ENCODE peak calls at places on chromosomes 5 and 9, in four cellular contexts. M is HepG2, Y is K562, Q is GM12878. T is an unnamed sample.

GRCh38 chr9:16679327-16679821 is 191.1 kb downstream of the BNC2 start:
- DNase-seq in Y (no peak), Q (no peak), M (no peak), T (no peak)

GRCh38 chr9:127209948-127210621 is 54.5 kb upstream of the GARNL3 start:
- DNase-seq in Q (no peak), Y (no peak), M (no peak), T (no peak)

GRCh38 chr5:199821-200645 is 8.7 kb downstream of the LRRC14B start:
- DNase-seq in Y (no peak), M (no peak), Q (no peak), T (no peak)

GRCh38 chr5:44795496-44795895 is 13.3 kb upstream of the MRPS30 start:
- DNase-seq in Q (no peak), M (no peak), Y (no peak), T (peak; percentile 8)

GRCh38 chr9:82133973-82134372 is 145.4 kb downstream of the SPATA31D1 start:
- DNase-seq in Y (no peak), M (no peak), Q (no peak), T (no peak)

GRCh38 chr5:125237026-125237425 is 490.6 kb upstream of the ZNF608 start:
- DNase-seq in Q (no peak), Y (no peak), M (no peak), T (no peak)

GRCh38 chr9:128006360-128007024 is 25.7 kb upstream of the EEIG1 start:
- DNase-seq in M (no peak), Q (no peak), Y (no peak), T (no peak)

GRCh38 chr9:81741103-81741502 is 51.8 kb upstream of the TLE1 start:
- DNase-seq in M (no peak), Q (no peak), Y (no peak), T (no peak)

GRCh38 chr9:73118898-73119554 is 32.6 kb upstream of the ANXA1 start:
- DNase-seq in M (no peak), Y (no peak), Q (no peak), T (no peak)

GRCh38 chr9:16870606-16871357 is at the start of gene BNC2:
- DNase-seq in Q (no peak), M (no peak), Y (no peak), T (peak; percentile 81)

GRCh38 chr5:116130471-116130870 is 45.6 kb downstream of the COMMD10 start:
- DNase-seq in Q (no peak), Y (no peak), M (no peak), T (no peak)

GRCh38 chr9:114606597-114607207 is 4.4 kb upstream of the TMEM268 start:
- DNase-seq in Y (no peak), Q (no peak), M (no peak), T (no peak)

GRCh38 chr5:108386345-108387061 is 4.6 kb upstream of the FBXL17 start:
- DNase-seq in M (peak; percentile 65), Y (no peak), Q (no peak), T (no peak)

GRCh38 chr5:121019112-121019511 is 555.0 kb downstream of the PRR16 start:
- DNase-seq in Q (no peak), M (no peak), Y (no peak), T (no peak)

GRCh38 chr9:68851657-68852056 is 146.6 kb downstream of the PIP5K1B start:
- DNase-seq in M (no peak), Y (no peak), Q (no peak), T (no peak)

GRCh38 chr9:27542519-27542918 is 12.9 kb upstream of the MOB3B start:
- DNase-seq in M (no peak), Q (no peak), Y (no peak), T (no peak)

GRCh38 chr9:135605238-135605781 is 34.0 kb downstream of the GLT6D1 start:
- DNase-seq in Y (no peak), M (no peak), Q (no peak), T (no peak)

GRCh38 chr5:76074487-76074886 is 8.7 kb upstream of the SV2C start:
- DNase-seq in M (peak; percentile 3), Y (peak; percentile 24), Q (no peak), T (peak; percentile 42)

GRCh38 chr5:150648294-150649107 is 8.0 kb downstream of the SYNPO start:
- DNase-seq in Q (no peak), Y (no peak), M (no peak), T (no peak)

GRCh38 chr9:78144663-78145377 is 91.1 kb upstream of the CEP78 start:
- DNase-seq in Q (no peak), Y (no peak), M (no peak), T (no peak)

GRCh38 chr9:125190371-125190801 is 783 bp upstream of the PPP6C start:
- DNase-seq in M (no peak), Y (peak; percentile 47), Q (no peak), T (no peak)

GRCh38 chr5:34621280-34622045 is 34.7 kb upstream of the RAI14 start:
- DNase-seq in Q (no peak), Y (no peak), M (no peak), T (no peak)

DNA sequence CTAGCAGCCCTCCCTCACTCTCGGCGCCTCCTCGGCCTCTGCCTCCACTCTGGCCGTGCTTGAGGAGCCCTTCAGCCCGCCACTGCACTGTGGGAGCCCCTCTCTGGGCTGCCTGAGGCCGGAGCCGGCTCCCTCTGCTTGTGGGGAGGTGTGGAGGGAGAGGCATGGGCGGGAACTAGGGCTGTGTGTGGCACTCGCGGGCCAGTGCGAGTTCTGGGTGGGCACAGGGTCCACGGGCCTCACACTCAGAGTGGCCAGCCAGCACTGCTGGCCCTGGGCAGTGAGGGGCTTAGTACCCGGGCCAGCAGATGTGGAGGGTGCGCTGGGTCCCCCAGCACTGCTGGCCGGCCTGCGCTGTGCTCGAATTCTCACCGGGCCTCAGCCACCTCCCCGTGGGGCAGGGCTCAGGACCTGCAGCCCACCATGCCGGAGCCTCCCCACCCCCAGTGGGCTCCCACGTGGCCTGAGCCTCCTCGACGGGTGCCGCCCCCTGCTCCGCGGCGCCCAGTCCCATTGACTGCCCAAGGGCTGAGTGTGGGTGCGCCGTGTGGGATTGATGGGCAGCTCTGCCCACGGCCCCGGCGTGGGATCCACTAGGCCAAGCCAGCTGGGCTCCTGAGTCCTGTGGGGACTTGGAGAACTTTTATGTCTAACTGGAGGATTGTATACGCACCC is 30.4 kb upstream of the FCHO2 start:
- DNase-seq in M (no peak), Y (no peak), Q (no peak), T (no peak)
- TF ChIP-seq CBFB in M (no peak), Y (no peak), Q (no peak), T (no peak)

GRCh38 chr5:67221487-67222242 is 25.1 kb upstream of the CD180 start:
- DNase-seq in Q (no peak), Y (no peak), M (no peak), T (no peak)
- TF ChIP-seq ATF2 in Q (no peak), Y (no peak), M (no peak), T (no peak)

GRCh38 chr5:142831019-142831403 is 60.8 kb downstream of the ARHGAP26 start:
- DNase-seq in Y (no peak), M (no peak), Q (no peak), T (no peak)

GRCh38 chr5:142830241-142831018 is 60.3 kb downstream of the ARHGAP26 start:
- DNase-seq in Y (no peak), Q (no peak), M (no peak), T (no peak)

GRCh38 chr5:142827934-142828576 is 57.9 kb downstream of the ARHGAP26 start:
- DNase-seq in Q (no peak), Y (no peak), M (no peak), T (no peak)

GRCh38 chr5:142829821-142830220 is 59.6 kb downstream of the ARHGAP26 start:
- DNase-seq in M (no peak), Q (no peak), Y (no peak), T (no peak)

DNA sequence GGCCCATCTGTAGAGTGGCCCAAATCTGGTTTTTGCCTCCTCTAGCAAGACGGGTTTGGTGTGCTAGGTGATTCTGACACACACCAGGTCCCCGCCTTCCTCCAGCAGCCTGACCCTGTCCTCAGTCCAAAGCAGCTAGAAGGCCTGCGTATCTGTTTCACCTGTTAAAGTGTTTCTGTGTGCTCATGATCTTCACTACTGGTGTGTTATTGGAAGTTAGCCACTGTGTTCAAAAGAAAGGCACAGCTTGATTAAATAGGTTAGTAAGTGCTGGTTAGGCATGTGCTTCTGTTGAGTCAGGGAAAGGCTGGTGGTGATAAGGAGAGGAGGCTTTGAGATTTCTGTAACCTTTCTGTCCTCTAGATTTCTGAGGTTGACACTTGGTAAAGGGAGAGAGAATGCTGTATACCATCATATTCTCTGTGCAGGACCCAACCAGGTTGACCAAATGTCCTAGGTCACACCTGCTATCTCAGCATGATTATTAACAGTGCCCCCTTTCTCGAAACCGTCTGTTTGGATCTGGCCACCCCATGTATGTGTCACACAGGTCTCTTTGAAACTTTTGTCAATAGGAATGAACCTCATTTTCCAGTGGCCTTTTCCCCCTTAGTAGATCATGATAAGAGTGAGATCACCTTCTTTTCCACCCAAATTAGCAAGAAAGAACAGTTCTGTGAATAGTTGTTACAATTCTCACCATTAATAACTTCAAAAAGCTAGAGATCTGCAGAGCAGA is 58.8 kb downstream of the ARHGAP26 start:
- DNase-seq in M (no peak), Q (no peak), Y (no peak), T (no peak)
- TF ChIP-seq CBFB in M (no peak), Q (no peak), Y (no peak), T (no peak)

DNA sequence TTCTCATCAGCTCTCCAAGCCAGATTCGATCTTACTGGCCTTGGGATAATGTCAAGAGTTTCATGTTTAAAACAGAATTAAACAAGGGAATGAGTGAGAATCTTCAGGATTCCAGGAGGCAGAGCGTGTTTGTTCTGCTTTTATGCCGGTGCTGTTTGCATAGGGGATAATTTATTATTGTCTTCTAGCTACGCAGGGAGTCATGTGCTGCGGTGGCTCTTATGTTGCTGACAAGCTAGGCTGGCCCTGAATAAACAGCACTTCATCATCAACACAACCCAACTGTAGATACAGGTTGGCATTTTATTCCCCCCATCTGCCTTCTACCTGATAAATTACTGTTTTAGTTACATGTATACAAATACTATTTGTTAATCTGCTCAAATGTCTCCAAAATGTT is 47.1 kb upstream of the PCA3 start:
- DNase-seq in Q (no peak), Y (no peak), M (no peak), T (no peak)
- TF ChIP-seq ATF2 in Q (no peak), Y (no peak), M (no peak), T (no peak)

GRCh38 chr5:127725673-127726072 is 22.5 kb downstream of the CCDC192 start:
- DNase-seq in M (no peak), Q (no peak), Y (no peak), T (no peak)
- TF ChIP-seq CBFB in M (no peak), Q (no peak), Y (no peak), T (no peak)

GRCh38 chr5:134554319-134555222 is 29.1 kb downstream of the JADE2 start:
- DNase-seq in M (no peak), Q (peak; percentile 82), Y (no peak), T (no peak)
- TF ChIP-seq ATF2 in M (no peak), Q (no peak), Y (no peak), T (no peak)